ENCODE peak calls at places on chromosome 14, in six cellular contexts. P, B, A, S, N and Q are unnamed samples.

GRCh38 chr14:74478996-74479635 is 14.0 kb downstream of the NPC2 start:
- DNase-seq in S (no peak), P (peak), B (no peak), N (no peak), A (no peak), Q (peak)

GRCh38 chr14:26820578-26820977 is 222.7 kb upstream of the NOVA1 start:
- DNase-seq in P (no peak), S (no peak), B (no peak), A (no peak), N (no peak), Q (no peak)

GRCh38 chr14:68210729-68211299 is 391.2 kb downstream of the RAD51B start:
- DNase-seq in A (no peak), B (peak), S (peak), N (no peak), P (peak), Q (no peak)

GRCh38 chr14:55142466-55142865 is 13.4 kb downstream of the LGALS3 start:
- DNase-seq in S (no peak), N (no peak), B (no peak), P (no peak), A (no peak), Q (no peak)

GRCh38 chr14:106842687-106843086 is 1316.3 kb downstream of the TMEM121 start:
- DNase-seq in B (peak), A (no peak), N (no peak), P (peak), S (no peak), Q (peak)

GRCh38 chr14:32986791-32987545 is 48.3 kb downstream of the NPAS3 start:
- DNase-seq in S (no peak), P (no peak), A (no peak), N (no peak), B (no peak), Q (no peak)

GRCh38 chr14:102503576-102504224 is 5.9 kb downstream of the ANKRD9 start:
- DNase-seq in A (no peak), P (no peak), S (no peak), B (peak), N (no peak), Q (no peak)

GRCh38 chr14:41922014-41922413 is 315.3 kb downstream of the LRFN5 start:
- DNase-seq in A (no peak), B (no peak), P (no peak), S (no peak), N (no peak), Q (no peak)

GRCh38 chr14:102988054-102988453 is 65.6 kb downstream of the AMN start:
- DNase-seq in A (no peak), P (no peak), N (no peak), S (no peak), B (no peak), Q (no peak)

GRCh38 chr14:81265641-81266169 is 44.9 kb upstream of the GTF2A1 start:
- DNase-seq in N (no peak), S (no peak), B (no peak), A (no peak), P (no peak), Q (no peak)

GRCh38 chr14:100031506-100032281 is 33.5 kb upstream of the EVL start:
- DNase-seq in S (no peak), N (no peak), B (no peak), P (no peak), A (peak), Q (no peak)

GRCh38 chr14:58315606-58316005 is 17.3 kb downstream of the ARID4A start:
- DNase-seq in S (no peak), B (no peak), N (no peak), P (no peak), A (no peak), Q (no peak)

GRCh38 chr14:33755358-33755757 is 195.5 kb downstream of the EGLN3 start:
- DNase-seq in N (no peak), A (no peak), S (no peak), P (no peak), B (no peak), Q (no peak)

GRCh38 chr14:83291716-83292115 is 1758.1 kb upstream of the SEL1L start:
- DNase-seq in A (no peak), B (no peak), S (no peak), P (no peak), N (no peak), Q (no peak)

GRCh38 chr14:56552615-56553014 is 27.0 kb upstream of the TMEM260 start:
- DNase-seq in S (no peak), N (no peak), B (no peak), P (no peak), A (no peak), Q (no peak)

GRCh38 chr14:102155150-102155549 is 15.5 kb downstream of the WDR20 start:
- DNase-seq in P (peak), A (no peak), N (no peak), S (no peak), B (no peak), Q (peak)

GRCh38 chr14:25308244-25308643 is 258.3 kb upstream of the STXBP6 start:
- DNase-seq in P (peak), A (no peak), S (no peak), N (peak), B (no peak), Q (no peak)

GRCh38 chr14:101028971-101029667 is 125.6 kb upstream of the RTL1 start:
- DNase-seq in B (no peak), A (no peak), P (no peak), N (no peak), S (no peak), Q (no peak)

GRCh38 chr14:93234798-93235197 is 27.7 kb downstream of the UBR7 start:
- DNase-seq in N (no peak), P (no peak), B (no peak), S (no peak), A (no peak), Q (no peak)

GRCh38 chr14:72617391-72618011 is 276.4 kb downstream of the DPF3 start:
- DNase-seq in S (no peak), N (no peak), A (no peak), P (no peak), B (no peak), Q (no peak)

GRCh38 chr14:96100171-96101064 is 61.3 kb downstream of the C14orf132 start:
- DNase-seq in P (peak), N (peak), S (peak), B (peak), A (peak), Q (peak)

GRCh38 chr14:75334191-75335051 is 55.8 kb downstream of the FOS start:
- DNase-seq in B (no peak), N (no peak), S (peak), P (no peak), A (no peak), Q (no peak)

GRCh38 chr14:63487724-63488123 is 55.5 kb downstream of the PPP2R5E start:
- DNase-seq in A (no peak), S (no peak), N (no peak), B (no peak), P (no peak), Q (no peak)

GRCh38 chr14:25049127-25049558 is 804 bp downstream of the STXBP6 start:
- DNase-seq in B (no peak), P (no peak), N (no peak), S (no peak), A (no peak), Q (peak)

DNA sequence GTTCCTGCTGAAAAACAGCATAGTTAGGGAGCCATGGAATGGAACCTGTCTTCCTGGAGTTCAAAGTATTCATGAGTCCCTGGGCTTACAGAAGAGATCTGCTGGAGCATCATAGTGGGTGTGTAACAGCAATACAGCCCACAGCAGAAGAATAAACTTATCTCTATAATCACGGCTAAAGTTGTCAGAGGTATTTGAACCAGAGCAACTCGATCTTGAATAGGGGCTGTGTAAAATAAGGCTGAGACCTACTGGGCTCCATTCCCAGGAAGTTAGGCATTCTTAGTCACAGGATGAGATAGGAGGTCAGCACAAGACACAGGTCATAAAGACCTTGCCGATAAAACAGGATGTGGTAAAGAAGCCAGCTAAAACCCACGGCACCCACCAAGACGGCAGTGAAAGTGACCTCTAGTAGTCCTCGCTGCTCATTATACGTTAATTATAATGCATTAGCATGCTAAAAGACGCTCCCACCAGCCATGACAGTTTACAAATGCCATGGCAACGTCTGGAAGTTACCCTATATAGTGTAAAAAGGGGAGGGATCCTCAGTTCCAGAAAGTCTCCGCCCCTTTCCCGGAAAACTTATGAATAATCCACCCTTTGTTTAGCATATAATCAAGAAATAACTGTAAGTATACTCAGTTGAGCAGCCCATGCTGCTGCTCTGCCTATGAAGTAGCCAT is 223.4 kb downstream of the PCNX1 start:
- DNase-seq in A (no peak), S (peak), B (no peak), N (no peak), P (no peak), Q (no peak)
- TF ChIP-seq RAD21 in A (no peak), S (no peak), B (no peak), N (no peak), P (no peak), Q (no peak)

GRCh38 chr14:85466678-85467077 is 63.3 kb upstream of the FLRT2 start:
- DNase-seq in P (no peak), B (no peak), A (no peak), S (no peak), N (no peak), Q (no peak)

GRCh38 chr14:85464135-85464534 is 65.8 kb upstream of the FLRT2 start:
- DNase-seq in B (no peak), S (no peak), A (no peak), P (no peak), N (no peak), Q (no peak)

GRCh38 chr14:85461432-85462133 is 68.4 kb upstream of the FLRT2 start:
- DNase-seq in P (no peak), S (no peak), B (no peak), A (no peak), N (no peak), Q (no peak)

GRCh38 chr14:85459361-85459760 is 70.6 kb upstream of the FLRT2 start:
- DNase-seq in B (no peak), P (no peak), A (no peak), N (no peak), S (no peak), Q (no peak)

GRCh38 chr14:85463512-85463911 is 66.4 kb upstream of the FLRT2 start:
- DNase-seq in A (no peak), N (no peak), S (no peak), B (no peak), P (no peak), Q (no peak)
- H3K9ac ChIP-seq in A (no peak), N (no peak), S (no peak), B (no peak), P (no peak), Q (no peak)

GRCh38 chr14:23057757-23058653 is 685 bp upstream of the CDH24 start:
- DNase-seq in P (peak), A (peak), S (peak), B (peak), N (peak), Q (peak)
- TF ChIP-seq POLR2AphosphoS5 in P (peak), A (peak), S (no peak), B (peak), N (peak), Q (peak)

GRCh38 chr14:65038966-65039365 is 52.3 kb downstream of the FNTB start:
- DNase-seq in N (no peak), A (no peak), S (no peak), P (no peak), B (no peak), Q (no peak)

GRCh38 chr14:65032319-65032718 is 45.6 kb downstream of the FNTB start:
- DNase-seq in A (no peak), S (no peak), B (no peak), P (no peak), N (no peak), Q (no peak)

GRCh38 chr14:65040666-65041433 is 54.2 kb downstream of the FNTB start:
- DNase-seq in A (no peak), P (no peak), B (no peak), N (no peak), S (no peak), Q (no peak)

GRCh38 chr14:65034021-65034420 is 47.3 kb downstream of the FNTB start:
- DNase-seq in S (no peak), N (no peak), B (no peak), A (no peak), P (no peak), Q (no peak)

GRCh38 chr14:65035049-65035448 is 48.4 kb downstream of the FNTB start:
- DNase-seq in B (no peak), P (no peak), S (no peak), N (no peak), A (no peak), Q (peak)
- TF ChIP-seq RAD21 in B (no peak), P (no peak), S (no peak), N (no peak), A (no peak), Q (no peak)

GRCh38 chr14:77040309-77040994 is 11.9 kb upstream of the IRF2BPL start:
- DNase-seq in A (peak), B (peak), P (peak), N (no peak), S (peak), Q (peak)
- H3K9ac ChIP-seq in A (peak), B (peak), P (peak), N (no peak), S (peak), Q (peak)

DNA sequence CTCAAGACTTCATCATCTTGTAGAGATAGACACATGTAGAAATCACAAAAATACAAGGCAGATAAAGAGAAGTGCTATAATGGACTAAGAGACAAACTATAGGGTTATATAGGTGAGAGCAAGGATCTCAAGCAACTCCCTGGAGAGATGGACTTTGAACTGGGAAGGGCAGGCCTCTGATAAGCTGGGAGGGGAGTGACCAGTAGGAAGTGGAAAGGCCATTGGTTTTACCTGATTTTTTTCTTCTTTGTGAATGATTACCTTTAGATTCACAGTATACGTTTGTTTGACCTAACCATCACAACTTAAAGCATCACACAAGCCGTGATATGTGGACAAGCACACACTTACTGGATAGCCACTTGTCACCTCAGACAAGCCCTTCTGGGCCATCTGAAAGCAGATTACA is 5.2 kb upstream of the TEP1 start:
- DNase-seq in N (no peak), B (no peak), A (no peak), S (no peak), P (peak), Q (no peak)
- TF ChIP-seq POLR2AphosphoS5 in N (no peak), B (no peak), A (no peak), S (no peak), P (no peak), Q (no peak)

GRCh38 chr14:91841065-91841464 is 26.3 kb downstream of the TC2N start:
- DNase-seq in B (no peak), P (no peak), A (no peak), N (no peak), S (no peak), Q (no peak)

GRCh38 chr14:91843437-91843836 is 23.9 kb downstream of the TC2N start:
- DNase-seq in A (no peak), S (no peak), P (no peak), N (no peak), B (no peak), Q (no peak)

GRCh38 chr14:91837076-91837475 is 30.3 kb downstream of the TC2N start:
- DNase-seq in B (no peak), P (no peak), S (no peak), N (no peak), A (no peak), Q (no peak)

GRCh38 chr14:91835920-91836843 is 31.2 kb downstream of the TC2N start:
- DNase-seq in P (no peak), S (no peak), A (peak), B (peak), N (peak), Q (peak)

GRCh38 chr14:91839754-91840153 is 27.6 kb downstream of the TC2N start:
- DNase-seq in S (no peak), A (no peak), P (no peak), B (peak), N (no peak), Q (no peak)
- TF ChIP-seq RAD21 in S (no peak), A (no peak), P (no peak), B (no peak), N (no peak), Q (no peak)

GRCh38 chr14:35825968-35826217 is 245 bp upstream of the BRMS1L start:
- DNase-seq in N (no peak), B (no peak), P (no peak), A (no peak), S (no peak), Q (no peak)

GRCh38 chr14:35826952-35827416 is 846 bp downstream of the BRMS1L start:
- DNase-seq in A (no peak), N (no peak), P (no peak), B (no peak), S (no peak), Q (no peak)

GRCh38 chr14:35829449-35829848 is 3.3 kb downstream of the BRMS1L start:
- DNase-seq in S (no peak), P (no peak), A (no peak), N (no peak), B (no peak), Q (no peak)

GRCh38 chr14:35826218-35826951 is at the start of gene BRMS1L:
- DNase-seq in S (peak), P (peak), B (peak), A (peak), N (peak), Q (peak)

GRCh38 chr14:35827678-35828472 is 1.7 kb downstream of the BRMS1L start:
- DNase-seq in B (no peak), P (no peak), N (no peak), S (no peak), A (no peak), Q (no peak)
- H3K9ac ChIP-seq in B (no peak), P (peak), N (no peak), S (no peak), A (no peak), Q (peak)

GRCh38 chr14:49897414-49897813 is 4.5 kb downstream of the ARF6 start:
- DNase-seq in B (no peak), N (no peak), A (no peak), S (no peak), P (no peak), Q (no peak)

GRCh38 chr14:49898485-49898884 is 5.6 kb downstream of the ARF6 start:
- DNase-seq in N (no peak), S (no peak), P (no peak), A (no peak), B (no peak), Q (no peak)

GRCh38 chr14:49896956-49897355 is 4.1 kb downstream of the ARF6 start:
- DNase-seq in B (no peak), N (no peak), P (no peak), S (no peak), A (no peak), Q (peak)

GRCh38 chr14:49895480-49895879 is 2.6 kb downstream of the ARF6 start:
- DNase-seq in B (no peak), P (no peak), A (no peak), N (no peak), S (no peak), Q (no peak)

DNA sequence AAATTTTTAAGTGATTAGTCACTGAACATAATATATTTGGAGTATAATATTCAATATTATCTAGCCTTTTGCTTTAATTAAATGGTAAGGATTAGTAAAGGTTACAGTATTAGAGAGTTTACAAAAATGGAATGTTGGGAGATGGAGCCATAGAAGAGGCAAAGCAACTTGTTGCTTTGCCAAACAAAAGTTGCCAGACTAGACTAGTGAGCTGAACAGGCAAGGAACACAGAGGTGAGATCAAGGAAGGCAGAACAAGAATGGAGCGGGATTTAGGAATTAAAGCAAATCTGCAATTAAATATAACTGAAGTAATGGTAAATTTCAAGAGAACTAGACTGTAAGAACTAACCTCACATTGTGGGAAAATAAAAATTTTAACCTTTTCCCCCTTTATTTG is 5.1 kb downstream of the ARF6 start:
- DNase-seq in S (no peak), B (no peak), N (no peak), P (no peak), A (no peak), Q (no peak)
- TF ChIP-seq POLR2AphosphoS5 in S (no peak), B (no peak), N (no peak), P (no peak), A (no peak), Q (no peak)